ENCODE peak calls at places on chromosomes 3 and 15, in ten cellular contexts. X is stomach; J is ascending aorta; S is GM10248; I is endothelial cell; P is transverse colon; Z is RWPE2; Y is fibroblast of lung; C is AG04449; F is CD8-positive, alpha-beta T cell. G is an unnamed sample.
A peak's percentile ranks its signal among the peaks of the same experiment; 100 is the strongest.

GRCh38 chr3:156817931-156818765 is 8.0 kb upstream of the LEKR1 start:
- DNase-seq in X (no peak), J (no peak), S (no peak), I (no peak), P (no peak), Z (no peak), Y (no peak), C (no peak), F (no peak), G (no peak)

GRCh38 chr3:188925376-188925775 is 246.4 kb upstream of the TPRG1 start:
- DNase-seq in X (no peak), J (no peak), S (no peak), I (no peak), P (no peak), Z (no peak), Y (no peak), C (no peak), F (no peak), G (no peak)

GRCh38 chr3:14397531-14397930 is 4.9 kb upstream of the SLC6A6 start:
- DNase-seq in X (no peak), J (no peak), S (no peak), I (no peak), P (no peak), Z (no peak), Y (no peak), C (no peak), F (no peak), G (no peak)

GRCh38 chr3:30659270-30660127 is 53.1 kb downstream of the TGFBR2 start:
- DNase-seq in X (no peak), J (no peak), S (no peak), I (no peak), P (no peak), Z (no peak), Y (peak; percentile 98), C (peak; percentile 86), F (no peak), G (no peak)

GRCh38 chr3:12273045-12273695 is 15.7 kb upstream of the PPARG start:
- DNase-seq in X (no peak), J (no peak), S (peak; percentile 72), I (no peak), P (no peak), Z (no peak), Y (no peak), C (peak; percentile 2), F (no peak), G (no peak)

GRCh38 chr3:185152433-185153169 is at the start of gene C3orf70:
- DNase-seq in X (peak; percentile 60), J (no peak), S (peak; percentile 50), I (peak; percentile 51), P (peak; percentile 69), Z (peak; percentile 56), Y (peak; percentile 65), C (no peak), F (no peak), G (peak; percentile 65)

GRCh38 chr3:173221010-173221409 is 80.0 kb upstream of the SPATA16 start:
- DNase-seq in X (no peak), J (no peak), S (no peak), I (no peak), P (no peak), Z (no peak), Y (peak; percentile 13), C (no peak), F (no peak), G (no peak)

GRCh38 chr3:112358311-112358780 is 25.4 kb downstream of the CD200 start:
- DNase-seq in X (no peak), J (no peak), S (no peak), I (no peak), P (no peak), Z (no peak), Y (peak; percentile 28), C (no peak), F (no peak), G (no peak)

GRCh38 chr3:50552058-50552435 is 15.5 kb downstream of the C3orf18 start:
- DNase-seq in X (no peak), J (no peak), S (no peak), I (no peak), P (no peak), Z (no peak), Y (no peak), C (no peak), F (no peak), G (no peak)
- TF ChIP-seq CTCF in X (no peak), J (no peak), S (no peak), I (no peak), P (no peak), Z (no peak), Y (no peak), C (no peak), F (no peak), G (no peak)

GRCh38 chr3:119829431-119829830 is 47.5 kb downstream of the NR1I2 start:
- DNase-seq in X (no peak), J (no peak), S (no peak), I (no peak), P (no peak), Z (no peak), Y (peak; percentile 13), C (no peak), F (no peak), G (no peak)

GRCh38 chr3:119834754-119835365 is 53.0 kb downstream of the NR1I2 start:
- DNase-seq in X (no peak), J (no peak), S (no peak), I (no peak), P (no peak), Z (no peak), Y (no peak), C (no peak), F (no peak), G (no peak)

GRCh38 chr3:119831941-119832371 is 50.1 kb downstream of the NR1I2 start:
- DNase-seq in X (no peak), J (no peak), S (no peak), I (no peak), P (no peak), Z (no peak), Y (peak; percentile 85), C (peak; percentile 65), F (no peak), G (no peak)

GRCh38 chr3:119827209-119827608 is 45.3 kb downstream of the NR1I2 start:
- DNase-seq in X (no peak), J (no peak), S (no peak), I (no peak), P (no peak), Z (no peak), Y (no peak), C (no peak), F (no peak), G (no peak)

GRCh38 chr3:119831022-119831421 is 49.1 kb downstream of the NR1I2 start:
- DNase-seq in X (no peak), J (no peak), S (no peak), I (no peak), P (no peak), Z (no peak), Y (no peak), C (no peak), F (no peak), G (no peak)
- TF ChIP-seq CTCF in X (no peak), J (no peak), S (no peak), I (no peak), P (no peak), Z (no peak), Y (no peak), C (peak; percentile 9), F (no peak), G (no peak)

GRCh38 chr3:33438871-33439270 is 1.3 kb downstream of the UBP1 start:
- DNase-seq in X (no peak), J (no peak), S (no peak), I (no peak), P (no peak), Z (no peak), Y (no peak), C (no peak), F (no peak), G (no peak)

GRCh38 chr3:33440578-33441321 is 545 bp upstream of the UBP1 start:
- DNase-seq in X (peak; percentile 87), J (peak; percentile 99), S (peak; percentile 96), I (peak; percentile 84), P (no peak), Z (peak; percentile 99), Y (peak; percentile 100), C (peak; percentile 100), F (peak; percentile 97), G (no peak)

GRCh38 chr3:33438284-33438668 is 1.9 kb downstream of the UBP1 start:
- DNase-seq in X (no peak), J (no peak), S (no peak), I (no peak), P (no peak), Z (no peak), Y (peak; percentile 58), C (no peak), F (no peak), G (no peak)

GRCh38 chr3:33440328-33440577 is at the start of gene UBP1:
- DNase-seq in X (peak; percentile 100), J (no peak), S (no peak), I (peak; percentile 93), P (peak; percentile 100), Z (no peak), Y (no peak), C (no peak), F (no peak), G (peak; percentile 97)

GRCh38 chr3:33439421-33440327 is 531 bp downstream of the UBP1 start:
- DNase-seq in X (peak; percentile 56), J (peak; percentile 24), S (peak; percentile 70), I (peak; percentile 55), P (peak; percentile 56), Z (peak; percentile 68), Y (peak; percentile 45), C (no peak), F (peak; percentile 67), G (peak; percentile 80)
- TF ChIP-seq CTCF in X (no peak), J (no peak), S (peak; percentile 57), I (no peak), P (no peak), Z (peak; percentile 40), Y (no peak), C (peak; percentile 27), F (no peak), G (peak; percentile 15)

GRCh38 chr15:95825198-95825597 is 505.3 kb upstream of the NR2F2 start:
- DNase-seq in X (no peak), J (no peak), S (no peak), I (no peak), P (no peak), Z (no peak), Y (no peak), C (no peak), F (no peak), G (no peak)

GRCh38 chr15:95825672-95826387 is 504.7 kb upstream of the NR2F2 start:
- DNase-seq in X (no peak), J (no peak), S (no peak), I (no peak), P (no peak), Z (no peak), Y (no peak), C (no peak), F (no peak), G (no peak)

GRCh38 chr15:95829062-95829461 is 501.4 kb upstream of the NR2F2 start:
- DNase-seq in X (no peak), J (no peak), S (no peak), I (no peak), P (no peak), Z (no peak), Y (no peak), C (no peak), F (no peak), G (no peak)

GRCh38 chr15:95826388-95826781 is 504.1 kb upstream of the NR2F2 start:
- DNase-seq in X (no peak), J (no peak), S (no peak), I (no peak), P (no peak), Z (no peak), Y (no peak), C (no peak), F (no peak), G (no peak)

DNA sequence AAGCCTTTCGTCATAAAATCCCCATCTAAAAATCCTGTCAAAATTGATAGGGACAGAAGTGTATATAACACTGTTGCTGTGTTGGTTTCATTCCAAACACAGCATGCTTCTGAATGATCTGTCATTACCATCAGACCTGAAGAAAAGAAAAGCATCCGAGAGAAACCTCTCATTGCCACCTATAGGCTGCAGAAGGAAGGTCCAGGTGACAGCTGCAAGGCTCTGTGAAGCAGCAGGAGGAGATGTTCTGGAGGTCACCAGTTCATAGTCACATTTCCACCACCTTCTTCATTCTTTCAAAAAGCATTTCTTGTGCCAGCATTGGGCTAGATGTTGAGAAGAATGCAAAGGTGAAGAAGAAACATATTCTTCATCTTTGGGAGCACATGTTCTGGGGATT is 503.7 kb upstream of the NR2F2 start:
- DNase-seq in X (no peak), J (no peak), S (no peak), I (no peak), P (no peak), Z (no peak), Y (no peak), C (no peak), F (no peak), G (no peak)
- TF ChIP-seq CTCF in X (no peak), J (no peak), S (no peak), I (no peak), P (no peak), Z (peak; percentile 55), Y (no peak), C (no peak), F (no peak), G (no peak)

G was measured in mesothelial cell of epicardium.